ENCODE peak calls at places on chromosome 20, in ten cellular contexts. C is HEK293T; K is kidney; I is M059J; X is SW 1271; H is GM12865; Q is SW480; W is activated CD8-positive, alpha-beta memory T cell treated with anti-CD3 and anti-CD28 coated beads, Interleukin-2, amount 10 ng/mL, durations not matched to agents 7 days and 5 days; Z is left colon; A is OCI-LY7. D is an unnamed sample.

GRCh38 chr20:20225325-20225724 is 142.6 kb upstream of the INSM1 start:
- DNase-seq in C (no peak), K (no peak), I (no peak), X (no peak), H (no peak), Q (peak; percentile 44), W (no peak), Z (no peak), A (no peak), D (no peak)

GRCh38 chr20:53829706-53830521 is 236.3 kb upstream of the ZNF217 start:
- DNase-seq in C (no peak), K (no peak), I (peak; percentile 79), X (peak; percentile 77), H (peak; percentile 73), Q (peak; percentile 42), W (peak; percentile 43), Z (peak; percentile 32), A (peak; percentile 81), D (no peak)

GRCh38 chr20:595330-596308 is 14.5 kb downstream of the TCF15 start:
- DNase-seq in C (no peak), K (no peak), I (no peak), X (no peak), H (no peak), Q (no peak), W (no peak), Z (no peak), A (no peak), D (no peak)

GRCh38 chr20:41180599-41181333 is 43.4 kb downstream of the PLCG1 start:
- DNase-seq in C (no peak), K (no peak), I (no peak), X (no peak), H (no peak), Q (no peak), W (peak; percentile 40), Z (no peak), A (no peak), D (peak; percentile 48)

GRCh38 chr20:39607124-39607523 is 645.0 kb downstream of the DHX35 start:
- DNase-seq in C (no peak), K (no peak), I (peak; percentile 98), X (no peak), H (no peak), Q (no peak), W (no peak), Z (no peak), A (no peak), D (no peak)

GRCh38 chr20:23049933-23050838 is 714 bp upstream of the THBD start:
- DNase-seq in C (peak; percentile 9), K (peak; percentile 88), I (peak; percentile 79), X (peak; percentile 31), H (no peak), Q (no peak), W (no peak), Z (peak; percentile 26), A (no peak), D (peak; percentile 92)

GRCh38 chr20:40462600-40462999 is 226.4 kb downstream of the MAFB start:
- DNase-seq in C (no peak), K (no peak), I (no peak), X (no peak), H (no peak), Q (no peak), W (no peak), Z (no peak), A (no peak), D (no peak)

GRCh38 chr20:11792229-11792953 is 125.3 kb upstream of the BTBD3 start:
- DNase-seq in C (no peak), K (no peak), I (peak; percentile 56), X (no peak), H (no peak), Q (no peak), W (no peak), Z (no peak), A (no peak), D (no peak)

GRCh38 chr20:46396052-46396451 is 10.4 kb downstream of the ELMO2 start:
- DNase-seq in C (no peak), K (no peak), I (no peak), X (no peak), H (no peak), Q (no peak), W (no peak), Z (no peak), A (no peak), D (no peak)

GRCh38 chr20:51398083-51398482 is 144.4 kb downstream of the NFATC2 start:
- DNase-seq in C (no peak), K (no peak), I (no peak), X (no peak), H (no peak), Q (no peak), W (no peak), Z (no peak), A (no peak), D (peak; percentile 56)

GRCh38 chr20:17471606-17472187 is 59.5 kb downstream of the BFSP1 start:
- DNase-seq in C (no peak), K (no peak), I (no peak), X (no peak), H (no peak), Q (no peak), W (no peak), Z (no peak), A (no peak), D (no peak)

GRCh38 chr20:50680106-50680960 is 11.0 kb downstream of the RIPOR3 start:
- DNase-seq in C (no peak), K (peak; percentile 93), I (peak; percentile 65), X (no peak), H (no peak), Q (no peak), W (no peak), Z (no peak), A (no peak), D (no peak)

GRCh38 chr20:3766832-3767433 is 620 bp downstream of the ADISSP start:
- DNase-seq in C (no peak), K (no peak), I (no peak), X (no peak), H (no peak), Q (no peak), W (no peak), Z (peak; percentile 46), A (peak; percentile 26), D (no peak)

GRCh38 chr20:5843054-5843731 is 93.0 kb downstream of the SHLD1 start:
- DNase-seq in C (no peak), K (no peak), I (no peak), X (no peak), H (peak; percentile 71), Q (no peak), W (no peak), Z (no peak), A (no peak), D (no peak)

GRCh38 chr20:1334761-1335160 is 5.8 kb upstream of the SDCBP2 start:
- DNase-seq in C (no peak), K (no peak), I (no peak), X (peak; percentile 45), H (peak; percentile 37), Q (peak; percentile 35), W (no peak), Z (no peak), A (peak; percentile 9), D (peak; percentile 24)

GRCh38 chr20:36523341-36523740 is 18.0 kb upstream of the MYL9 start:
- DNase-seq in C (no peak), K (no peak), I (no peak), X (no peak), H (no peak), Q (no peak), W (no peak), Z (no peak), A (no peak), D (no peak)

GRCh38 chr20:56200456-56200855 is 48.1 kb upstream of the MC3R start:
- DNase-seq in C (peak; percentile 30), K (no peak), I (no peak), X (peak; percentile 8), H (peak; percentile 10), Q (no peak), W (no peak), Z (no peak), A (peak; percentile 33), D (no peak)

GRCh38 chr20:19672498-19672897 is 85.6 kb upstream of the RIN2 start:
- DNase-seq in C (no peak), K (no peak), I (no peak), X (no peak), H (no peak), Q (no peak), W (no peak), Z (no peak), A (no peak), D (no peak)

GRCh38 chr20:58536289-58536688 is 21.1 kb upstream of the APCDD1L start:
- DNase-seq in C (no peak), K (no peak), I (no peak), X (no peak), H (no peak), Q (no peak), W (no peak), Z (no peak), A (no peak), D (no peak)

GRCh38 chr20:56788671-56789610 is 159.8 kb downstream of the TFAP2C start:
- DNase-seq in C (no peak), K (peak; percentile 35), I (peak; percentile 84), X (peak; percentile 74), H (no peak), Q (peak; percentile 57), W (no peak), Z (no peak), A (no peak), D (no peak)

GRCh38 chr20:3115190-3116107 is 30.9 kb upstream of the AVP start:
- DNase-seq in C (peak; percentile 85), K (peak; percentile 72), I (peak; percentile 59), X (peak; percentile 43), H (peak; percentile 50), Q (peak; percentile 67), W (no peak), Z (peak; percentile 17), A (peak; percentile 53), D (no peak)

GRCh38 chr20:61640171-61640570 is 388.1 kb downstream of the CDH4 start:
- DNase-seq in C (no peak), K (no peak), I (peak; percentile 39), X (no peak), H (no peak), Q (peak; percentile 26), W (no peak), Z (no peak), A (no peak), D (no peak)

GRCh38 chr20:4513720-4514119 is 208.0 kb upstream of the PRND start:
- DNase-seq in C (no peak), K (no peak), I (peak; percentile 99), X (peak; percentile 83), H (no peak), Q (peak; percentile 44), W (no peak), Z (no peak), A (no peak), D (no peak)

GRCh38 chr20:5033566-5033965 is 32.3 kb upstream of the SLC23A2 start:
- DNase-seq in C (no peak), K (no peak), I (peak; percentile 49), X (no peak), H (no peak), Q (no peak), W (no peak), Z (no peak), A (no peak), D (no peak)

GRCh38 chr20:1644101-1644962 is 13.2 kb downstream of the SIRPG start:
- DNase-seq in C (no peak), K (no peak), I (no peak), X (no peak), H (no peak), Q (no peak), W (no peak), Z (no peak), A (no peak), D (no peak)

GRCh38 chr20:46681032-46681854 is 8.0 kb downstream of the TP53RK start:
- DNase-seq in C (peak; percentile 49), K (no peak), I (peak; percentile 58), X (peak; percentile 36), H (peak; percentile 74), Q (peak; percentile 58), W (peak; percentile 81), Z (peak; percentile 80), A (peak; percentile 67), D (no peak)

GRCh38 chr20:2108987-2109386 is 7.4 kb downstream of the STK35 start:
- DNase-seq in C (no peak), K (no peak), I (peak; percentile 90), X (peak; percentile 76), H (no peak), Q (peak; percentile 60), W (no peak), Z (no peak), A (no peak), D (no peak)

GRCh38 chr20:23641936-23642751 is 4.4 kb upstream of the CST3 start:
- DNase-seq in C (no peak), K (no peak), I (peak; percentile 94), X (peak; percentile 37), H (no peak), Q (peak; percentile 31), W (no peak), Z (no peak), A (no peak), D (no peak)